ENCODE peak calls at places on chromosomes 2 and 18, in ten cellular contexts. J, E, N, I, L, Y, X, G, W and S are unnamed samples.
A peak's percentile ranks its signal among the peaks of the same experiment; 100 is the strongest.

GRCh38 chr2:83823238-83823637 is 635.8 kb downstream of the SUCLG1 start:
- DNase-seq in Y (no peak), W (no peak), J (no peak), L (no peak), N (no peak), E (no peak), I (no peak), G (no peak), X (no peak), S (no peak)

GRCh38 chr18:44579028-44579692 is 101.5 kb upstream of the SETBP1 start:
- DNase-seq in E (no peak), I (peak; percentile 59), Y (no peak), W (no peak), N (no peak), X (no peak), G (no peak), J (peak; percentile 40), L (no peak), S (no peak)

GRCh38 chr2:58606799-58607198 is 365.7 kb upstream of the FANCL start:
- DNase-seq in L (no peak), I (no peak), N (no peak), G (no peak), W (no peak), J (no peak), Y (no peak), X (no peak), E (no peak), S (no peak)

GRCh38 chr2:170716851-170717598 is 1.9 kb downstream of the SP5 start:
- DNase-seq in I (no peak), G (peak; percentile 69), N (no peak), W (no peak), Y (no peak), X (no peak), L (peak; percentile 46), E (no peak), J (no peak), S (no peak)

GRCh38 chr18:72375628-72376027 is 168.5 kb downstream of the CBLN2 start:
- DNase-seq in J (no peak), X (no peak), N (no peak), G (no peak), L (no peak), Y (no peak), I (no peak), W (no peak), E (no peak), S (no peak)

GRCh38 chr18:14919666-14920065 is 171.7 kb downstream of the ANKRD30B start:
- DNase-seq in Y (no peak), I (no peak), X (no peak), J (no peak), N (no peak), G (no peak), E (no peak), L (no peak), W (no peak), S (no peak)

GRCh38 chr18:28485918-28486317 is 309.0 kb upstream of the CDH2 start:
- DNase-seq in I (no peak), J (peak; percentile 39), E (no peak), G (no peak), W (no peak), L (no peak), N (no peak), X (no peak), Y (no peak), S (no peak)

GRCh38 chr2:50126845-50127244 is 905.1 kb downstream of the NRXN1 start:
- DNase-seq in L (no peak), I (no peak), Y (no peak), G (no peak), E (no peak), N (no peak), X (no peak), W (no peak), J (no peak), S (peak; percentile 66)

GRCh38 chr2:141605163-141605562 is 525.7 kb downstream of the LRP1B start:
- DNase-seq in G (no peak), W (no peak), N (no peak), J (no peak), X (no peak), I (no peak), L (no peak), E (no peak), Y (no peak), S (no peak)

GRCh38 chr2:238162516-238163441 is 4.0 kb downstream of the ERFE start:
- DNase-seq in L (peak; percentile 13), Y (peak; percentile 10), X (no peak), N (no peak), W (no peak), I (no peak), E (no peak), G (no peak), J (no peak), S (no peak)

GRCh38 chr2:179486969-179487752 is 222.5 kb upstream of the SESTD1 start:
- DNase-seq in L (no peak), G (no peak), J (no peak), X (no peak), E (no peak), W (no peak), I (no peak), N (no peak), Y (no peak), S (no peak)

GRCh38 chr2:205699554-205700289 is 17.4 kb downstream of the NRP2 start:
- DNase-seq in W (no peak), N (no peak), J (no peak), Y (no peak), X (no peak), E (no peak), G (no peak), I (no peak), L (no peak), S (no peak)
- H3K27me3 ChIP-seq in W (no peaks in the 10 kb centered on the region), N (no peaks in the 10 kb centered on the region), J (no peaks in the 10 kb centered on the region), Y (no peaks in the 10 kb centered on the region), X (no peaks in the 10 kb centered on the region), E (no peaks in the 10 kb centered on the region), G (no peaks in the 10 kb centered on the region), I (no peaks in the 10 kb centered on the region), L (no peaks in the 10 kb centered on the region), S (no peaks in the 10 kb centered on the region)

DNA sequence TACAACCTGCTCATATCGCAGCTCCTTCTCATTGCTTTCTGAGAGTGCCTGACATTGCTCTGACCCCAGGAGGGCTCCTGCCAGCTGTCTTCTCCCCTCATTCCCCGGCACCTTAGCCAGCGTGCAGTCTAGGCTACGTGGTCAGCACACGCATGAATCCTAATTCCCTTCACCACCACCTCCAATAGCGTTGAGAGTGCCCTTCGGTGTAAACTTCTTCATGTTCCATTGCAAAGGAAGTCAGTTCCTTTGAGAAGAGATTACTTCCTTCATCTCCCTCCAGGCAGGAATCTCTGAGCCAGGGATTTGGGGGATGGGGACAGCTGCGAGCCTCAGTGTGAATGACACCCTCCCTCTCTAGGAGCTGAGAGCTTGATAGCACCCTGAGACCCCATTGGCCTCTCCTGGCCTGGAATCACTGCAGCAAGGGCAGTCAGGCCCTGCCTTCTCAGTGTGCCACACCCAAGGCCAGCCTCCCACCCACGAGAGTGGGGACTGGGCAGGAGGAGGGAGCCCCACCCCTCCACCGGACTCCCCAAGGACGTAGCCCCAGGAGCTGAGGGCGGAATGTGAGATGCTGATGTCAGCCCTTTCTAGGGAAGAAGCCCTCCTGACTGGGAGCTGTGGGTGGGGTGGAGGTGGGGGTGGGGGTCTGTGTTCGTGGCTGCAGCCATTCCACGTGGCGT is 53.4 kb downstream of the SLC66A2 start:
- DNase-seq in J (no peak), I (no peak), E (no peak), X (no peak), G (peak; percentile 33), W (no peak), N (no peak), Y (no peak), L (no peak), S (no peak)
- H3K9me3 ChIP-seq in J (no peaks in the 10 kb centered on the region), I (peaks cover 67% of the 10 kb centered on the region), E (no peaks in the 10 kb centered on the region), X (peaks cover 30% of the 10 kb centered on the region), G (no peaks in the 10 kb centered on the region), W (peaks cover 50% of the 10 kb centered on the region), N (peaks cover 15% of the 10 kb centered on the region), Y (no peaks in the 10 kb centered on the region), L (peaks cover 37% of the 10 kb centered on the region), S (no peaks in the 10 kb centered on the region)

GRCh38 chr2:107990718-107991117 is 4.4 kb downstream of the SLC5A7 start:
- DNase-seq in X (no peak), J (no peak), E (no peak), W (no peak), Y (no peak), N (no peak), I (no peak), G (no peak), L (no peak), S (no peak)
- H3K27me3 ChIP-seq in X (no peaks in the 10 kb centered on the region), J (no peaks in the 10 kb centered on the region), E (no peaks in the 10 kb centered on the region), W (no peaks in the 10 kb centered on the region), Y (no peaks in the 10 kb centered on the region), N (no peaks in the 10 kb centered on the region), I (peaks cover 7% of the 10 kb centered on the region), G (peaks cover 7% of the 10 kb centered on the region), L (peaks cover 3% of the 10 kb centered on the region), S (peaks cover 3% of the 10 kb centered on the region)

GRCh38 chr18:63085611-63086010 is 234.0 kb downstream of the BCL2 start:
- DNase-seq in E (no peak), L (no peak), X (no peak), Y (no peak), J (no peak), I (no peak), W (no peak), G (no peak), N (no peak), S (no peak)

GRCh38 chr18:63079114-63079513 is 240.5 kb downstream of the BCL2 start:
- DNase-seq in J (peak; percentile 81), X (no peak), L (no peak), Y (no peak), G (no peak), E (no peak), I (peak; percentile 11), N (peak; percentile 7), W (no peak), S (no peak)

GRCh38 chr18:63084220-63084619 is 235.3 kb downstream of the BCL2 start:
- DNase-seq in Y (no peak), E (no peak), L (no peak), G (no peak), N (no peak), X (no peak), W (no peak), I (no peak), J (no peak), S (no peak)

GRCh38 chr18:63083555-63083954 is 236.0 kb downstream of the BCL2 start:
- DNase-seq in Y (no peak), N (no peak), L (no peak), I (no peak), J (no peak), X (no peak), E (no peak), G (no peak), W (no peak), S (no peak)

DNA sequence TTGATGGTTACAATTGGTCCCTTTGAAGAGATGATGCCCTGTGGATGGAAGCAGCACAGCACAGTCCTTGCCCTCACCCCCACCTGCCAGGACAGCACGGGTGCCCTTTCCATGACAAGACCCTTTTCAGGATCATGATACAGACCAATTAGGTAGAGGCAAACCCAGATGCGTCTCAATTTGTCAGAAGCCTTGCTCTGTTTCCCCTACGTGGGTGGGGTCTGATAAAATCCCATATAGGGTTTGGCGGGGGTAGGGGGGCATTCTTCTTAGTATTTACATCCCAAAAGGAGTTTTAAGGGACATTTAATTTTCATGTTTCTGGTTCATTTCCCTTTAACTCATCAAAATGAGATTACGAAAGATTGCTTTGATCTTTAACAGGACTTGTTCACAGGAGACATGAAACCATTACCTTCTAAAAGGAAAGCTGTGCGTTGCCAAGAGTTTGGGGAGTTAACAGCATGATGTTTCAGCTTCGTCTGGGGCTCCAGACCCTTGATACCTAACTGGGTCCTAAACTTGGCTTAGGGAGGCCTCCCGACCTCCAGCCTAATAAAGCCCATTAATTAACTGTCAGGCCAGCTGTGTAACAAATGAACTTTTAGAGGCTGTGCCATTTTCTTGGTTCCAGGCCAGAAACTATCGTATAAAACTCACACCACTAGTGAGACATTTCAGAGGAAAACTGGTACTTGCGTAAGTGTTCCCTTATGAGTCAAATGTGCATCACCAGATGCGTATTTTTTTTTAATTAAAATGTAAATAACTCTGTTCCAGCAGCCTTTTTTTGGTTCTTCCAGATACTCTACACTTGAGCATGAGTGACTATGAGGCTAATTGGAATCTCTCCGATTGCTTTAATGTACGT is 236.7 kb downstream of the BCL2 start:
- DNase-seq in Y (no peak), W (no peak), X (no peak), N (no peak), E (no peak), J (no peak), G (no peak), L (no peak), I (peak; percentile 21), S (no peak)
- H3K9me3 ChIP-seq in Y (no peaks in the 10 kb centered on the region), W (no peaks in the 10 kb centered on the region), X (no peaks in the 10 kb centered on the region), N (peaks cover 3% of the 10 kb centered on the region), E (no peaks in the 10 kb centered on the region), J (no peaks in the 10 kb centered on the region), G (no peaks in the 10 kb centered on the region), L (no peaks in the 10 kb centered on the region), I (peaks cover 7% of the 10 kb centered on the region), S (no peaks in the 10 kb centered on the region)